ENCODE peak calls at places on chromosomes 4 and X, in six cellular contexts. One of them, this sample, is unnamed.
A peak's percentile ranks its signal among the peaks of the same experiment; 100 is the strongest.

GRCh38 chr4:157220026-157220881 is at the start of gene GRIA2:
- DNase-seq in GM12878: no peak
- DNase-seq in GM12892: no peak
- DNase-seq in H1: peak; percentile 86
- DNase-seq in K562: peak; percentile 4
- DNase-seq in HepG2: peak; percentile 1
- DNase-seq in this sample: no peak

GRCh38 chr4:138512766-138513165 is 270.6 kb upstream of the SLC7A11 start:
- DNase-seq in GM12892: no peak
- DNase-seq in GM12878: no peak
- DNase-seq in K562: no peak
- DNase-seq in HepG2: no peak
- DNase-seq in H1: no peak
- DNase-seq in this sample: no peak

GRCh38 chrX:134240209-134240608 is 3.2 kb downstream of the CCDC160 start:
- DNase-seq in HepG2: no peak
- DNase-seq in GM12878: no peak
- DNase-seq in H1: no peak
- DNase-seq in K562: no peak
- DNase-seq in GM12892: no peak
- DNase-seq in this sample: no peak

GRCh38 chr4:175246941-175247340 is 328.8 kb downstream of the ADAM29 start:
- DNase-seq in K562: no peak
- DNase-seq in GM12878: no peak
- DNase-seq in GM12892: no peak
- DNase-seq in H1: no peak
- DNase-seq in HepG2: no peak
- DNase-seq in this sample: no peak

GRCh38 chr4:38189445-38189844 is 229.2 kb downstream of the PTTG2 start:
- DNase-seq in GM12892: no peak
- DNase-seq in H1: no peak
- DNase-seq in GM12878: no peak
- DNase-seq in HepG2: peak; percentile 65
- DNase-seq in K562: peak; percentile 67
- DNase-seq in this sample: no peak

GRCh38 chrX:10529344-10529743 is 91.0 kb downstream of the MID1 start:
- DNase-seq in GM12878: no peak
- DNase-seq in K562: no peak
- DNase-seq in GM12892: no peak
- DNase-seq in HepG2: no peak
- DNase-seq in H1: no peak
- DNase-seq in this sample: no peak

GRCh38 chrX:42020225-42020624 is 96.9 kb upstream of the CASK start:
- DNase-seq in HepG2: no peak
- DNase-seq in K562: no peak
- DNase-seq in GM12878: no peak
- DNase-seq in GM12892: no peak
- DNase-seq in H1: no peak
- DNase-seq in this sample: no peak

GRCh38 chr4:2954358-2955185 is 8.6 kb downstream of the NOP14 start:
- DNase-seq in GM12892: no peak
- DNase-seq in H1: peak; percentile 78
- DNase-seq in GM12878: peak; percentile 75
- DNase-seq in K562: peak; percentile 33
- DNase-seq in HepG2: no peak
- DNase-seq in this sample: no peak

GRCh38 chr4:40375620-40376019 is 40.5 kb downstream of the CHRNA9 start:
- DNase-seq in GM12878: no peak
- DNase-seq in GM12892: no peak
- DNase-seq in K562: no peak
- DNase-seq in H1: no peak
- DNase-seq in HepG2: no peak
- DNase-seq in this sample: no peak

GRCh38 chr4:170134821-170135220 is 45.1 kb upstream of the AADAT start:
- DNase-seq in GM12878: no peak
- DNase-seq in H1: no peak
- DNase-seq in GM12892: no peak
- DNase-seq in HepG2: no peak
- DNase-seq in K562: no peak
- DNase-seq in this sample: no peak

GRCh38 chr4:113657834-113658233 is 103.7 kb downstream of the CAMK2D start:
- DNase-seq in GM12878: no peak
- DNase-seq in GM12892: no peak
- DNase-seq in K562: no peak
- DNase-seq in HepG2: no peak
- DNase-seq in H1: no peak
- DNase-seq in this sample: no peak
- TF ChIP-seq TAF1 in GM12878: no peak
- TF ChIP-seq TAF1 in GM12892: no peak
- TF ChIP-seq TAF1 in K562: no peak
- TF ChIP-seq TAF1 in HepG2: no peak
- TF ChIP-seq TAF1 in H1: no peak
- TF ChIP-seq TAF1 in this sample: no peak

GRCh38 chr4:139560396-139561084 is 4.5 kb upstream of the SETD7 start:
- DNase-seq in GM12878: no peak
- DNase-seq in GM12892: no peak
- DNase-seq in H1: no peak
- DNase-seq in HepG2: no peak
- DNase-seq in K562: no peak
- DNase-seq in this sample: no peak

GRCh38 chr4:139558235-139559094 is 2.4 kb upstream of the SETD7 start:
- DNase-seq in GM12892: no peak
- DNase-seq in HepG2: no peak
- DNase-seq in GM12878: no peak
- DNase-seq in K562: no peak
- DNase-seq in H1: no peak
- DNase-seq in this sample: no peak

GRCh38 chr4:139557506-139558110 is 1.6 kb upstream of the SETD7 start:
- DNase-seq in HepG2: no peak
- DNase-seq in GM12892: no peak
- DNase-seq in GM12878: no peak
- DNase-seq in K562: no peak
- DNase-seq in H1: no peak
- DNase-seq in this sample: no peak

GRCh38 chr4:139559692-139560091 is 3.7 kb upstream of the SETD7 start:
- DNase-seq in GM12878: no peak
- DNase-seq in K562: no peak
- DNase-seq in HepG2: no peak
- DNase-seq in H1: no peak
- DNase-seq in GM12892: no peak
- DNase-seq in this sample: no peak

GRCh38 chr4:139559095-139559490 is 3.1 kb upstream of the SETD7 start:
- DNase-seq in H1: no peak
- DNase-seq in HepG2: no peak
- DNase-seq in GM12878: no peak
- DNase-seq in GM12892: no peak
- DNase-seq in K562: no peak
- DNase-seq in this sample: no peak
- TF ChIP-seq POLR2A in H1: no peak
- TF ChIP-seq POLR2A in HepG2: no peak
- TF ChIP-seq POLR2A in GM12878: no peak
- TF ChIP-seq POLR2A in GM12892: no peak
- TF ChIP-seq POLR2A in K562: no peak
- TF ChIP-seq POLR2A in this sample: no peak

GRCh38 chrX:35090801-35091200 is 148.2 kb downstream of the FAM47B start:
- DNase-seq in K562: no peak
- DNase-seq in GM12892: no peak
- DNase-seq in HepG2: no peak
- DNase-seq in GM12878: no peak
- DNase-seq in H1: no peak
- DNase-seq in this sample: no peak
- TF ChIP-seq TAF1 in K562: no peak
- TF ChIP-seq TAF1 in GM12892: no peak
- TF ChIP-seq TAF1 in HepG2: no peak
- TF ChIP-seq TAF1 in GM12878: no peak
- TF ChIP-seq TAF1 in H1: no peak
- TF ChIP-seq TAF1 in this sample: no peak

DNA sequence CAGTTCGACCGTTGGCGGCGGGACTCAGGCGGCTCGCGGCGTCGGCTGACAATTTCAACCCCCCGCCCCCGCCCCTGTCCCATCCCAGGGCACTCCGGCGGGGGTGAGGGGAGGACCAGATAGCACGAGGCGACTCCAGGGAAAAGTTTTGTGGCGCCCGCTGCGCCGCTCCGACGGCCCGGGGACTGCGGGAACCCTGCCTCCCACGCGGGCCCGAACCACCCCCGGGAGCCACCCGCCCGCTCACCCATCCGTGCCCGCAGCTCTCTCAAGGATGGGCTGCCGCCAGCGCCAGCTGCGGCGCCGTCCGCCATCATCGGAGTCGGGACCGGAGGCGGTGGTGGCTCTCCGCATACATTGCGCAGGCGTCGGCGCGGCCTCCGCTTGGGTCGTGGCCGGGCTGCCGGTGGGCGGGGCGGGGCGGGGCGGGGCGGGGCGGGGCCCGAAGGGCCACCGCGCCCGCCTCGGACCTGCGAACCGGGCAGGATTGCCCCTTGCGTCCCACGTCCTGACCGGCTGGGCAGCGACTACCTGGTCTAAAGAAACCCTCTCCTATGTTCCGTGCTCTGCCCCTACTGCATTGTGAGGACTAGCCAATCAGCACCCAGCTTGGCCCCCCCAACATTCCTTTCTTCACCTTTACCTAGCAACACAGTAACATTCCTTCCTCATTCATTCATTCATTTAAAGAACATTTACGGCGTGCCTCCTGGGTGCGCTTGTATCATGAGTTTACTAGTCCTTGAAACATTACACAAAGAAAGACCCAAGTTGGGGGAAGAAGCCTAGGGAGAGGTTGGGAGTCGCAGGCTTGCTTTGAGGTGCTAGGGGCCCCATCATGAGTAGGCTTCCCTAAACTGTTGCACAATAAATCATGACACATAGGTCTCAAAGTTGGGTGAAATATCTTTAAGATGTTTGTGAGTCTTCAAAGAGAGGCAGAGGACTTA is at the start of gene MAP7D3:
- DNase-seq in H1: peak; percentile 63
- DNase-seq in GM12892: peak; percentile 62
- DNase-seq in HepG2: no peak
- DNase-seq in GM12878: no peak
- DNase-seq in K562: peak; percentile 75
- DNase-seq in this sample: peak; percentile 67
- TF ChIP-seq POLR2A in H1: peak; percentile 80
- TF ChIP-seq POLR2A in GM12892: peak; percentile 65
- TF ChIP-seq POLR2A in HepG2: no peak
- TF ChIP-seq POLR2A in GM12878: peak; percentile 91
- TF ChIP-seq POLR2A in K562: peak; percentile 69
- TF ChIP-seq POLR2A in this sample: peak; percentile 49